ENCODE peak calls at places on chromosomes 2 and 18, in seven cellular contexts. I is GM23248, E is colonic mucosa, Q is psoas muscle, W is A549, B is PC-3, J is neural progenitor cell. A is an unnamed sample.

GRCh38 chr2:47639469-47639868 is 143.5 kb upstream of the MSH6 start:
- DNase-seq in I (no peak), Q (no peak), B (peak), J (no peak), W (no peak), E (peak), A (no peak)

GRCh38 chr2:287471-287885 is 413 bp downstream of the ALKAL2 start:
- DNase-seq in Q (no peak), E (no peak), B (no peak), I (peak), J (peak), W (no peak), A (no peak)

GRCh38 chr2:146547236-146547635 is 1297.6 kb upstream of the ACVR2A start:
- DNase-seq in E (no peak), B (no peak), W (no peak), I (no peak), J (no peak), Q (no peak), A (no peak)

GRCh38 chr2:96195410-96196071 is 13.1 kb downstream of the STARD7 start:
- DNase-seq in W (no peak), E (peak), B (peak), J (no peak), Q (no peak), I (peak), A (no peak)

GRCh38 chr2:19114754-19115231 is 243.6 kb downstream of the OSR1 start:
- DNase-seq in B (no peak), Q (no peak), E (no peak), W (no peak), J (no peak), I (peak), A (no peak)

GRCh38 chr18:79962835-79963657 is 1.4 kb upstream of the HSBP1L1 start:
- DNase-seq in Q (no peak), E (peak), I (no peak), W (no peak), J (peak), B (peak), A (peak)

GRCh38 chr2:136482966-136483365 is 282.4 kb upstream of the THSD7B start:
- DNase-seq in Q (no peak), E (no peak), I (no peak), W (no peak), J (no peak), B (no peak), A (no peak)

GRCh38 chr18:62877448-62878221 is 162.3 kb downstream of the PHLPP1 start:
- DNase-seq in Q (no peak), B (peak), W (no peak), J (peak), E (no peak), I (peak), A (no peak)

GRCh38 chr2:195830968-195831810 is 174.2 kb downstream of the SLC39A10 start:
- DNase-seq in B (no peak), I (no peak), E (no peak), Q (no peak), W (no peak), J (peak), A (no peak)

GRCh38 chr2:201857326-201857725 is 51.0 kb downstream of the CDK15 start:
- DNase-seq in J (no peak), W (no peak), B (no peak), E (no peak), I (no peak), Q (no peak), A (no peak)

GRCh38 chr2:135647836-135648579 is 93.6 kb upstream of the UBXN4 start:
- DNase-seq in Q (no peak), E (no peak), J (no peak), W (no peak), B (no peak), I (no peak), A (no peak)

GRCh38 chr2:105344704-105345345 is 7.5 kb downstream of the C2orf49 start:
- DNase-seq in I (peak), B (peak), E (no peak), J (peak), W (peak), Q (no peak), A (no peak)

GRCh38 chr2:65351234-65351947 is 81.0 kb downstream of the SPRED2 start:
- DNase-seq in E (peak), B (no peak), W (no peak), J (no peak), I (peak), Q (no peak), A (no peak)

GRCh38 chr2:120606931-120607330 is 128.7 kb upstream of the GLI2 start:
- DNase-seq in Q (no peak), W (no peak), E (no peak), I (peak), J (no peak), B (no peak), A (peak)

GRCh38 chr2:41032715-41033114 is 580.8 kb upstream of the SLC8A1 start:
- DNase-seq in J (no peak), Q (no peak), W (no peak), E (no peak), I (no peak), B (no peak), A (no peak)

GRCh38 chr2:1876352-1876751 is 132.0 kb upstream of the PXDN start:
- DNase-seq in I (no peak), B (no peak), W (no peak), E (no peak), Q (no peak), J (no peak), A (no peak)

GRCh38 chr2:979286-979928 is 28.8 kb downstream of the SNTG2 start:
- DNase-seq in W (no peak), Q (peak), E (no peak), B (no peak), J (no peak), I (no peak), A (no peak)

GRCh38 chr2:24731923-24732322 is 61.3 kb downstream of the PTRHD1 start:
- DNase-seq in I (no peak), B (no peak), E (no peak), J (no peak), Q (no peak), W (no peak), A (no peak)

GRCh38 chr2:2846379-2847130 is 515.5 kb upstream of the MYT1L start:
- DNase-seq in E (no peak), Q (peak), I (no peak), J (no peak), W (no peak), B (peak), A (peak)

GRCh38 chr2:221641181-221641871 is 69.2 kb upstream of the EPHA4 start:
- DNase-seq in E (no peak), I (peak), W (no peak), Q (no peak), J (no peak), B (no peak), A (no peak)

GRCh38 chr2:173909846-173910245 is 55.3 kb downstream of the SP3 start:
- DNase-seq in E (no peak), I (peak), W (no peak), J (no peak), B (peak), Q (no peak), A (no peak)

GRCh38 chr2:208252766-208253492 is 1.9 kb downstream of the IDH1 start:
- DNase-seq in I (peak), W (no peak), Q (no peak), J (no peak), E (no peak), B (no peak), A (no peak)

GRCh38 chr2:237081596-237081995 is 4.1 kb upstream of the COPS8 start:
- DNase-seq in E (no peak), W (no peak), J (no peak), B (no peak), Q (no peak), I (no peak), A (no peak)

GRCh38 chr2:175176624-175177023 is 4.9 kb downstream of the ATP5MC3 start:
- DNase-seq in Q (no peak), I (no peak), E (no peak), W (no peak), J (no peak), B (no peak), A (no peak)

GRCh38 chr2:238169708-238170251 is 11.0 kb downstream of the ERFE start:
- DNase-seq in E (no peak), J (no peak), W (peak), I (peak), B (peak), Q (no peak), A (no peak)

GRCh38 chr2:108987111-108987510 is 1.9 kb downstream of the EDAR start:
- DNase-seq in W (no peak), Q (no peak), E (no peak), B (no peak), I (no peak), J (no peak), A (no peak)

GRCh38 chr2:201263774-201264173 is 3.4 kb downstream of the CASP8 start:
- DNase-seq in Q (no peak), W (no peak), B (no peak), J (no peak), I (peak), E (no peak), A (no peak)

GRCh38 chr18:46070683-46071614 is 1.1 kb downstream of the PSTPIP2 start:
- DNase-seq in I (no peak), J (no peak), W (no peak), E (no peak), B (no peak), Q (no peak), A (no peak)

GRCh38 chr2:166700079-166700478 is 188.2 kb upstream of the XIRP2 start:
- DNase-seq in W (no peak), E (no peak), B (peak), Q (no peak), J (no peak), I (peak), A (no peak)

GRCh38 chr2:239583171-239583878 is 182.5 kb upstream of the HDAC4 start:
- DNase-seq in E (no peak), J (no peak), B (no peak), Q (peak), I (no peak), W (no peak), A (no peak)

GRCh38 chr2:54859997-54860701 is 136.7 kb downstream of the EML6 start:
- DNase-seq in B (peak), I (peak), E (no peak), Q (no peak), W (peak), J (no peak), A (no peak)

GRCh38 chr2:190859347-190860297 is 21.0 kb upstream of the GLS start:
- DNase-seq in Q (no peak), E (no peak), J (no peak), W (no peak), B (no peak), I (peak), A (no peak)

GRCh38 chr18:58338141-58338540 is 290.8 kb downstream of the ALPK2 start:
- DNase-seq in I (no peak), J (no peak), W (no peak), B (no peak), E (no peak), Q (no peak), A (peak)
- H3K27ac ChIP-seq in I (no peak), J (peak), W (no peak), B (no peak), E (no peak), Q (peak), A (no peak)

GRCh38 chr18:13369353-13369752 is 150.8 kb downstream of the LDLRAD4 start:
- DNase-seq in B (no peak), J (no peak), W (no peak), I (no peak), Q (no peak), E (no peak), A (no peak)

GRCh38 chr18:13369756-13370510 is 151.4 kb downstream of the LDLRAD4 start:
- DNase-seq in B (no peak), W (peak), Q (no peak), I (no peak), J (no peak), E (peak), A (no peak)

GRCh38 chr18:13372405-13372995 is 153.9 kb downstream of the LDLRAD4 start:
- DNase-seq in W (no peak), Q (no peak), B (no peak), I (peak), J (no peak), E (no peak), A (no peak)

GRCh38 chr18:13371689-13372404 is 153.3 kb downstream of the LDLRAD4 start:
- DNase-seq in B (no peak), J (no peak), W (no peak), Q (no peak), I (no peak), E (peak), A (no peak)

DNA sequence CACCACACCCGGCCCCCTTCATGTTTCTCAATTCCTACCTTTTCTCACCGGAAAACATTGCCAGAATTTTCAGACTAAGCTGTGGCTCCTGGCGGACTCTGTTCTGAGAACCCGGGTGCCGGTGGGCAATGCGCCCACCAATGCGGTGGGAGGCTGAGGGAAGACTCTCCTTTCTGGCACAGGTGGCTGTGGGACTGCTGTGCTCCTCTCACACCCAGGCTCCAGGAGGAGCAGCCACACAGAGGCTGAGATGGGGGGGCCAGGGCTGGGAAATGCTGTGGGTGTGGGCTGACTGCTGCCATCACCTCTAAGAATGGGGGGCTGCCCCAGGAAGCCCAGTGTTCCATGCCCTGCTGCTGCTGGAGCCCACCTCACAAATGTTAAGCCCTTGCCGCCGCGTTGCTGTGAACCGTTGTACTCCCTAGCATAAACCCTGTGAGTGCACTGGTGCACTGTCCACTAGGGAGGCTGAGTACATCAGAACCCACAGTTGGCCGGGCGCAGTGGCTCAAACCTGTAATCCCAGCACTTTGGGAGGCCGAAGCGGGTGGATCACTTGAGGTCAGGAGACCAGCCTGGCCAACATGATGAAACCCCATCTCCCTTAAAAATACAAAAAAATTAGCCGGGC is 152.6 kb downstream of the LDLRAD4 start:
- DNase-seq in Q (no peak), W (no peak), E (no peak), J (no peak), I (no peak), B (no peak), A (no peak)
- H3K27ac ChIP-seq in Q (no peak), W (no peak), E (peak), J (no peak), I (no peak), B (no peak), A (no peak)

DNA sequence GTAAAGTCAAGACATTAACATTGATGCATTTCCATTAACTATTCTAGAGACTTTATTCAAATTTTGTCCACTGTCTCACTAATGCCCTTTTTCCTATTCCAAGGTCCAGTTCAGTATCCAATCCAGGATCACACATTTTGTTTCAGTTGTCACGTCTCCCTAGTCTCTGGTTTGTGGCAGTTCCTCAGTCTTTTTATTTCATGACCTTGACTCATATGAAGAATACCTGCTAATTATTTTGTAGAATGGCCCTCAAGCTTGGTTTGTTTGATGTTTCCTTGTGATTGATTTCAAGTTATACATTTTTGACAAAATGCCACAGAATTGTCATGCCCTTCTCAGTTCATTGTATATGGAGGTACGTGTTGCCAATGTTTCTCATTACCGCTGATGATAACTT is 145.2 kb downstream of the FHOD3 start:
- DNase-seq in I (no peak), B (no peak), E (no peak), W (no peak), Q (no peak), J (no peak), A (no peak)
- H3K27ac ChIP-seq in I (peak), B (no peak), E (no peak), W (no peak), Q (no peak), J (no peak), A (no peak)

GRCh38 chr18:1777843-1778242 is 793.5 kb downstream of the METTL4 start:
- DNase-seq in I (no peak), E (no peak), B (no peak), J (no peak), Q (no peak), W (no peak), A (no peak)
- H3K27ac ChIP-seq in I (no peak), E (no peak), B (no peak), J (no peak), Q (no peak), W (no peak), A (no peak)

DNA sequence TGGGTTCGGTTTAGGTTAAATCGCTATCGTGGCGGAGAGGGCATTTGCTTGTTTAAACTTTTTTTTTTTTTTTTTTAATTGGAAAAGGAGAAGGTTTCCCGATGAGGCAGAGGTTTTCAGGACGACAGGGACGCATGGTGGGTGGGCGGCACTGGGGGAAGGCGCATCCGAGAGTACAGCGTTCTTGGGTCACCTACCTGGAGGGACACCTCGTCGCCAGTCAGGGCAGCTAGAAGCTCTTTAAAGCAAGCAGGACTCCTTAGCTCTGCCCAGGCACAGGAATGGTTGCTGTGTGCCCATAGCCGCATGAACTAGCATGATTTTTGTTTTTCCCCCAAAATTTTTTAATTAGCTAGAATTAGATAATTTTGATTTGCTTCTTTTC is 444 bp downstream of the LDLRAD4 start:
- DNase-seq in J (peak), B (no peak), W (no peak), Q (no peak), I (no peak), E (no peak), A (no peak)
- H3K27ac ChIP-seq in J (no peak), B (no peak), W (peak), Q (peak), I (no peak), E (no peak), A (peak)

GRCh38 chr18:31451625-31452024 is 4.1 kb downstream of the DSG3 start:
- DNase-seq in W (no peak), Q (no peak), I (no peak), E (no peak), J (no peak), B (no peak), A (no peak)

GRCh38 chr18:31450409-31450808 is 2.9 kb downstream of the DSG3 start:
- DNase-seq in Q (no peak), J (no peak), W (no peak), B (no peak), E (no peak), I (no peak), A (no peak)

GRCh38 chr18:31454066-31454708 is 6.6 kb downstream of the DSG3 start:
- DNase-seq in W (peak), J (no peak), Q (no peak), B (peak), E (no peak), I (peak), A (no peak)
- H3K27ac ChIP-seq in W (peak), J (no peak), Q (no peak), B (peak), E (no peak), I (no peak), A (no peak)

DNA sequence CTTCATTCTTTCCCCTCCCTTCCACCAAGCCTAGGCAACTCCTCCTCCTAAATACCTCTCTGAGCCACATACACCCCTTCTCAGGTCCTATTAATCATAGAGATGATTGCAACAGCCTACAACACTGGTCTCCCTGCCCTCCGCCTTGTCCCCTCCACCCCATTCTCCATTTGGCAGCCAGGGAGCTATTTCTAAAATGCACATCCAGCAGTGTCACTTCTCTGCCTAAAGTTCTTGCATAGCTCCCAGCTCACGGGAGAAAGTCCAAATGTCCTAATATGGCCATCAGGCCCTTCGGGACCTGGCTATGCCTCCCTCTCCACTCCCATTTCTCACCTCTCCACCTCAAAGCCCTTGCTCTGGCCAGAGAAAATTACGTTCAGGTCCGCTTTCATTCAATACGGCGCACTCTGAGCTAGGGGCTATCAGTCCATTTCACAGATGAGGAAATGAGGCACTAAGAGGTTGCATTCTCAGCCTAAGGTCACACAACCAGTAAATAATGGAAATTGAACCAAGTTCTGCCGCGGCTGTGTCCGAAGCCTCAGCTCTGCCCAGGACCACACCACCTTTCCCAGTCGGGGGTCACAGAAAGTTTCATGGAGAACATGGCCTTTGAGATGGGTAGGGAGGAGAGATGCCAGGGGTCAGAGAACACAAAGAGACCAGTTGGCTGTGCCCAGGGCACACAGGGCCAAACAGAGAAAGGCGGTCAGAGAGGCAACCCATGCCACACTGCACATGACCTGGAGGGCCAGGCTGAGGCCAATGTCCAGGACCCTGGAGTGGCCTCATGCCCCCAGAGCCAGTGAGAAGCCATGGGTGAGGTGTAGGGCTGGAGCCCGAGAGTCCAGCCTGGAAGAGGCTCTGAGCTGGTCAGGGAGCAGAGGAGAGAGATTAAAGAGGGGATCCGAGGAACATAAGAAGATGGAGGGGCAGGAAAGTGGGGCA is 72.8 kb downstream of the TNS1 start:
- DNase-seq in I (peak), E (no peak), W (no peak), J (no peak), B (no peak), Q (no peak), A (no peak)
- H3K27ac ChIP-seq in I (peak), E (peak), W (peak), J (no peak), B (no peak), Q (peak), A (peak)

A was measured in dorsolateral prefrontal cortex.